ENCODE peak calls at places on chromosomes 16 and 17, in four cellular contexts. W is esophagus muscularis mucosa; G is stimulated activated CD4-positive, alpha-beta T cell treated with anti-CD3 and anti-CD28 coated beads, Interleukin-4, amount 100 ng/mL, for 24 hours; I is kidney tubule cell. F is an unnamed sample.
A peak's percentile ranks its signal among the peaks of the same experiment; 100 is the strongest.

GRCh38 chr17:73309727-73310555 is 1.9 kb downstream of the CDC42EP4 start:
- DNase-seq in G (no peak), I (peak; percentile 23), W (no peak), F (no peak)

GRCh38 chr16:19601083-19601976 is 45.8 kb downstream of the VPS35L start:
- DNase-seq in W (no peak), I (peak; percentile 35), G (peak; percentile 34), F (peak; percentile 7)

GRCh38 chr16:25014500-25015147 is 545 bp downstream of the ARHGAP17 start:
- DNase-seq in I (peak; percentile 50), G (peak; percentile 17), W (no peak), F (peak; percentile 25)

GRCh38 chr17:40912506-40913220 is 24.8 kb downstream of the KRT23 start:
- DNase-seq in G (no peak), I (peak; percentile 69), W (no peak), F (no peak)

GRCh38 chr17:29567362-29568330 is 809 bp upstream of the ABHD15 start:
- DNase-seq in I (peak; percentile 77), W (no peak), G (peak; percentile 78), F (no peak)

GRCh38 chr17:82876602-82877391 is 37.0 kb upstream of the ZNF750 start:
- DNase-seq in G (no peak), W (no peak), I (peak; percentile 56), F (no peak)

GRCh38 chr17:14355556-14355955 is 54.7 kb downstream of the HS3ST3B1 start:
- DNase-seq in I (no peak), W (no peak), G (no peak), F (no peak)

GRCh38 chr17:57849163-57849873 is 526 bp downstream of the MRPS23 start:
- DNase-seq in I (no peak), W (no peak), G (peak; percentile 11), F (no peak)

GRCh38 chr16:82055728-82056549 is 20.9 kb downstream of the HSD17B2 start:
- DNase-seq in G (no peak), W (no peak), I (no peak), F (no peak)

GRCh38 chr17:74211141-74211928 is 2.0 kb upstream of the TTYH2 start:
- DNase-seq in I (no peak), W (no peak), G (no peak), F (no peak)

GRCh38 chr16:47057631-47057996 is 84.1 kb upstream of the DNAJA2 start:
- DNase-seq in I (peak; percentile 4), G (no peak), W (no peak), F (peak; percentile 18)

GRCh38 chr17:48068491-48068961 is 20.4 kb downstream of the NFE2L1 start:
- DNase-seq in W (no peak), G (no peak), I (peak; percentile 66), F (no peak)

GRCh38 chr17:45019177-45019711 is 32.2 kb downstream of the DCAKD start:
- DNase-seq in G (peak; percentile 27), I (peak; percentile 38), W (no peak), F (no peak)

GRCh38 chr16:28181557-28181914 is 30.2 kb downstream of the XPO6 start:
- DNase-seq in G (no peak), W (no peak), I (peak; percentile 92), F (peak; percentile 88)

GRCh38 chr16:78844028-78844427 is 744.6 kb downstream of the WWOX start:
- DNase-seq in W (no peak), G (no peak), I (no peak), F (no peak)

GRCh38 chr17:56351675-56352074 is 198.4 kb downstream of the ANKFN1 start:
- DNase-seq in I (no peak), W (no peak), G (no peak), F (no peak)

GRCh38 chr17:73142763-73143395 is 21.9 kb upstream of the SSTR2 start:
- DNase-seq in G (no peak), I (peak; percentile 53), W (no peak), F (peak; percentile 67)

GRCh38 chr16:28210979-28211505 is 723 bp downstream of the XPO6 start:
- DNase-seq in G (peak; percentile 80), I (peak; percentile 82), W (no peak), F (peak; percentile 54)

GRCh38 chr17:56688151-56688550 is 94.7 kb downstream of the NOG start:
- DNase-seq in G (no peak), W (no peak), I (no peak), F (no peak)

GRCh38 chr17:78883533-78884131 is 19.4 kb downstream of the CEP295NL start:
- DNase-seq in W (peak; percentile 96), G (no peak), I (peak; percentile 92), F (peak; percentile 89)

F was measured in RCC 7860.